ENCODE peak calls at places on chromosomes 1 and 21, in eight cellular contexts. S is colonic mucosa, R is astrocyte of the spinal cord, O is IMR-90, W is cardiac fibroblast, C is GM12864, D is thoracic aorta, J is foreskin fibroblast. N is an unnamed sample.

GRCh38 chr1:38046884-38047602 is 450 bp upstream of the POU3F1 start:
- DNase-seq in O (peak; percentile 67), S (peak; percentile 80), D (peak; percentile 68), R (peak; percentile 78), C (peak; percentile 22), J (peak; percentile 81), W (peak; percentile 82), N (peak; percentile 59)

GRCh38 chr1:200905411-200906052 is 10.8 kb downstream of the INAVA start:
- DNase-seq in D (no peak), R (peak; percentile 20), O (no peak), S (no peak), C (peak; percentile 40), W (no peak), J (no peak), N (peak; percentile 10)

GRCh38 chr1:10790155-10790707 is 6.2 kb downstream of the CASZ1 start:
- DNase-seq in W (no peak), J (no peak), R (no peak), S (no peak), C (no peak), O (no peak), D (no peak), N (no peak)

GRCh38 chr1:147700042-147700711 is 29.9 kb upstream of the ACP6 start:
- DNase-seq in D (no peak), C (no peak), S (peak; percentile 76), R (peak; percentile 73), O (peak; percentile 64), W (peak; percentile 79), J (peak; percentile 57), N (peak; percentile 64)

GRCh38 chr1:24464378-24464770 is 38.3 kb upstream of the RCAN3 start:
- DNase-seq in O (peak; percentile 37), D (no peak), R (no peak), W (no peak), C (no peak), S (no peak), J (no peak), N (no peak)

GRCh38 chr1:20640183-20640597 is 6.9 kb downstream of the PINK1 start:
- DNase-seq in O (peak; percentile 54), R (peak; percentile 52), D (no peak), W (peak; percentile 69), J (no peak), C (no peak), S (peak; percentile 59), N (peak; percentile 65)

GRCh38 chr1:204565617-204566582 is 49.7 kb downstream of the MDM4 start:
- DNase-seq in O (peak; percentile 81), W (peak; percentile 84), D (no peak), C (peak; percentile 70), R (peak; percentile 65), J (peak; percentile 57), S (peak; percentile 48), N (peak; percentile 77)

GRCh38 chr1:56389813-56390539 is 189.4 kb downstream of the PLPP3 start:
- DNase-seq in D (no peak), O (peak; percentile 48), W (no peak), S (no peak), R (no peak), J (no peak), C (no peak), N (no peak)

GRCh38 chr1:19640363-19641316 is 3.5 kb upstream of the NBL1 start:
- DNase-seq in J (no peak), S (peak; percentile 85), R (peak; percentile 88), C (no peak), O (peak; percentile 26), D (no peak), W (peak; percentile 56), N (no peak)

GRCh38 chr1:113415256-113416189 is 25.2 kb downstream of the MAGI3 start:
- DNase-seq in C (no peak), J (no peak), S (no peak), O (no peak), D (no peak), R (peak; percentile 16), W (no peak), N (no peak)

GRCh38 chr1:17125756-17126237 is 6.5 kb upstream of the PADI2 start:
- DNase-seq in O (peak; percentile 68), D (peak; percentile 50), R (peak; percentile 80), C (no peak), W (peak; percentile 86), J (peak; percentile 69), S (peak; percentile 94), N (peak; percentile 65)

GRCh38 chr1:196651637-196652215 is at the start of gene CFH:
- DNase-seq in S (no peak), J (peak; percentile 65), C (no peak), D (no peak), R (peak; percentile 94), O (peak; percentile 91), W (peak; percentile 92), N (peak; percentile 81)

GRCh38 chr1:177307771-177308170 is 137.0 kb downstream of the BRINP2 start:
- DNase-seq in R (no peak), C (no peak), W (peak; percentile 7), J (peak; percentile 41), D (no peak), O (peak; percentile 5), S (no peak), N (peak; percentile 66)

GRCh38 chr1:8423134-8423701 is 105.3 kb downstream of the SLC45A1 start:
- DNase-seq in O (no peak), D (no peak), R (no peak), S (no peak), J (no peak), W (no peak), C (no peak), N (no peak)

GRCh38 chr1:54982739-54983138 is 2.3 kb downstream of the TMEM61 start:
- DNase-seq in J (no peak), W (no peak), S (no peak), O (no peak), C (no peak), R (no peak), D (no peak), N (no peak)

GRCh38 chr1:67726224-67726623 is 41.2 kb downstream of the GADD45A start:
- DNase-seq in R (no peak), O (peak; percentile 62), W (peak; percentile 33), J (peak; percentile 61), C (no peak), D (no peak), S (no peak), N (peak; percentile 81)

GRCh38 chr1:113166473-113166872 is 93.5 kb downstream of the LRIG2 start:
- DNase-seq in C (no peak), J (no peak), W (no peak), O (no peak), R (no peak), D (no peak), S (no peak), N (no peak)

GRCh38 chr21:28332796-28333195 is 659.9 kb downstream of the LTN1 start:
- DNase-seq in O (no peak), R (no peak), C (no peak), J (no peak), S (no peak), D (no peak), W (no peak), N (no peak)

GRCh38 chr21:31180256-31181088 is 142.2 kb upstream of the KRTAP19-8 start:
- DNase-seq in R (peak; percentile 55), O (peak; percentile 54), W (peak; percentile 64), J (no peak), D (no peak), C (peak; percentile 21), S (no peak), N (peak; percentile 59)

GRCh38 chr1:83631836-83632235 is 367.1 kb downstream of the TTLL7 start:
- DNase-seq in J (no peak), D (no peak), C (no peak), R (no peak), O (no peak), S (no peak), W (no peak), N (no peak)

GRCh38 chr1:61133048-61134019 is 51.0 kb downstream of the NFIA start:
- DNase-seq in C (no peak), J (no peak), D (no peak), R (peak; percentile 42), S (no peak), O (no peak), W (peak; percentile 42), N (no peak)

GRCh38 chr1:231512147-231512698 is 16.2 kb upstream of the TSNAX start:
- DNase-seq in O (peak; percentile 54), C (no peak), S (no peak), J (peak; percentile 33), R (peak; percentile 69), D (no peak), W (peak; percentile 34), N (peak; percentile 97)

GRCh38 chr1:6180215-6180577 is at the start of gene CHD5:
- DNase-seq in O (no peak), R (no peak), S (no peak), J (no peak), C (no peak), W (no peak), D (no peak), N (no peak)

GRCh38 chr1:234326493-234327366 is 46.5 kb upstream of the COA6 start:
- DNase-seq in W (peak; percentile 57), O (peak; percentile 43), S (peak; percentile 66), J (peak; percentile 26), C (no peak), D (no peak), R (peak; percentile 54), N (peak; percentile 45)

GRCh38 chr1:40384887-40385286 is 11.4 kb downstream of the SMAP2 start:
- DNase-seq in S (no peak), W (no peak), O (no peak), R (no peak), C (no peak), J (no peak), D (no peak), N (no peak)

GRCh38 chr1:36287595-36287994 is 18.6 kb upstream of the SH3D21 start:
- DNase-seq in W (no peak), C (no peak), D (no peak), J (no peak), R (no peak), O (no peak), S (no peak), N (no peak)

GRCh38 chr1:111366256-111366655 is 61.3 kb downstream of the OVGP1 start:
- DNase-seq in O (peak; percentile 50), S (no peak), D (no peak), C (no peak), J (peak; percentile 51), R (peak; percentile 13), W (peak; percentile 11), N (peak; percentile 42)

GRCh38 chr21:35324372-35325220 is 275.5 kb upstream of the RUNX1 start:
- DNase-seq in R (peak; percentile 86), C (no peak), O (peak; percentile 63), S (no peak), W (peak; percentile 72), D (no peak), J (peak; percentile 75), N (peak; percentile 65)
- TF ChIP-seq CTCF in R (no peak), C (no peak), O (no peak), S (no peak), W (no peak), D (no peak), J (no peak), N (no peak)

GRCh38 chr1:228222548-228222947 is 14.7 kb downstream of the OBSCN start:
- DNase-seq in O (no peak), R (no peak), W (no peak), J (no peak), D (no peak), C (no peak), S (no peak), N (no peak)
- H3K4me3 ChIP-seq in O (no peak overlapping the region), R (no peak overlapping the region), W (no peak overlapping the region), J (no peak overlapping the region), D (no peak overlapping the region), C (no peak overlapping the region), S (no peak overlapping the region), N (no peak overlapping the region)

GRCh38 chr21:44300262-44300959 is 558 bp downstream of the PFKL start:
- DNase-seq in D (peak; percentile 23), J (peak; percentile 50), S (peak; percentile 85), O (peak; percentile 19), R (peak; percentile 36), W (peak; percentile 59), C (no peak), N (peak; percentile 19)
- TF ChIP-seq CTCF in D (no peak), J (no peak), S (no peak), O (no peak), R (no peak), W (no peak), C (no peak), N (no peak)

GRCh38 chr1:208183977-208184901 is 59.9 kb downstream of the PLXNA2 start:
- DNase-seq in C (no peak), R (peak; percentile 59), S (peak; percentile 86), W (peak; percentile 92), O (peak; percentile 40), D (peak; percentile 33), J (peak; percentile 93), N (peak; percentile 88)
- H3K4me3 ChIP-seq in C (no peak overlapping the region), R (no peak overlapping the region), S (no peak overlapping the region), W (no peak overlapping the region), O (no peak overlapping the region), D (no peak overlapping the region), J (no peak overlapping the region), N (no peak overlapping the region)